ENCODE peak calls at places on chromosome 3, in seven cellular contexts. Z is stromal cell of bone marrow, U is NCI-H1105, B is fibroblast of the conjunctiva, W is NCI-H1092 treated with DMSO at 0.1 percent for 48 hours, T is C1 segment of cervical spinal cord, N is left lobe of liver. F is an unnamed sample.
A peak's percentile ranks its signal among the peaks of the same experiment; 100 is the strongest.

GRCh38 chr3:126300761-126301481 is 56.3 kb downstream of the KLF15 start:
- DNase-seq in N (peak; percentile 90), Z (no peak), B (peak; percentile 3), W (no peak), U (no peak), T (peak; percentile 34), F (no peak)

GRCh38 chr3:59368887-59369286 is 319.1 kb upstream of the CFAP20DC start:
- DNase-seq in T (no peak), U (no peak), B (no peak), Z (no peak), N (no peak), W (no peak), F (no peak)

GRCh38 chr3:36815375-36815774 is 51.0 kb upstream of the DCLK3 start:
- DNase-seq in Z (no peak), B (no peak), U (no peak), N (no peak), W (no peak), T (no peak), F (no peak)

GRCh38 chr3:172300862-172301261 is 147.4 kb downstream of the GHSR start:
- DNase-seq in W (no peak), N (no peak), T (no peak), B (no peak), U (no peak), Z (no peak), F (no peak)

GRCh38 chr3:177726807-177727206 is 529.5 kb upstream of the TBL1XR1 start:
- DNase-seq in U (no peak), Z (no peak), W (no peak), T (no peak), N (no peak), B (no peak), F (no peak)

GRCh38 chr3:139113231-139113749 is 68.6 kb upstream of the PRR23C start:
- DNase-seq in W (no peak), T (no peak), U (no peak), N (no peak), Z (no peak), B (no peak), F (no peak)

GRCh38 chr3:58356054-58356453 is 23.4 kb downstream of the PXK start:
- DNase-seq in Z (no peak), N (peak; percentile 38), T (no peak), U (no peak), W (no peak), B (no peak), F (no peak)

GRCh38 chr3:157469571-157470294 is 33.1 kb downstream of the PTX3 start:
- DNase-seq in U (no peak), T (no peak), W (no peak), B (no peak), Z (no peak), N (no peak), F (no peak)

GRCh38 chr3:113454057-113454456 is 12.8 kb upstream of the CFAP44 start:
- DNase-seq in W (no peak), U (no peak), B (no peak), N (no peak), Z (no peak), T (no peak), F (peak; percentile 44)

GRCh38 chr3:87033205-87033604 is 42.3 kb upstream of the VGLL3 start:
- DNase-seq in Z (no peak), N (no peak), T (no peak), W (no peak), U (no peak), B (no peak), F (no peak)

GRCh38 chr3:72657666-72658065 is 190.6 kb downstream of the SHQ1 start:
- DNase-seq in W (peak; percentile 27), T (no peak), U (peak; percentile 9), Z (no peak), N (no peak), B (no peak), F (no peak)

GRCh38 chr3:186980989-186981388 is 50.7 kb downstream of the ST6GAL1 start:
- DNase-seq in Z (no peak), U (no peak), W (no peak), N (no peak), T (no peak), B (no peak), F (no peak)

GRCh38 chr3:198107840-198108734 is 148.1 kb downstream of the LMLN start:
- DNase-seq in B (no peak), Z (no peak), T (no peak), W (no peak), U (no peak), N (no peak), F (no peak)

GRCh38 chr3:52396011-52396906 is 48.6 kb downstream of the SEMA3G start:
- DNase-seq in N (no peak), T (no peak), Z (no peak), B (no peak), W (no peak), U (no peak), F (no peak)

GRCh38 chr3:195150194-195151118 is 120.5 kb downstream of the XXYLT1 start:
- DNase-seq in W (peak; percentile 80), U (no peak), T (no peak), B (peak; percentile 45), Z (peak; percentile 63), N (no peak), F (peak; percentile 91)

GRCh38 chr3:113431811-113432210 is 9.5 kb downstream of the CFAP44 start:
- DNase-seq in N (no peak), U (no peak), W (no peak), T (no peak), B (no peak), Z (no peak), F (no peak)